ENCODE peak calls at places on chromosomes 13 and 19, in nine cellular contexts. P, D, K, J, X, E, A, G and W are unnamed samples.

GRCh38 chr13:97506511-97506910 is 72.5 kb downstream of the RAP2A start:
- DNase-seq in P (no peak), D (no peak), K (no peak), J (no peak), X (no peak), E (no peak), A (no peak), G (no peak), W (no peak)

GRCh38 chr13:34748078-34748477 is 194.0 kb upstream of the NBEA start:
- DNase-seq in P (no peak), D (no peak), K (no peak), J (no peak), X (peak; percentile 34), E (no peak), A (no peak), G (no peak), W (peak; percentile 52)

GRCh38 chr13:19633340-19634128 is at the start of gene MPHOSPH8:
- DNase-seq in P (peak; percentile 94), D (peak; percentile 96), K (peak; percentile 93), J (peak; percentile 97), X (peak; percentile 87), E (peak; percentile 95), A (peak; percentile 90), G (peak; percentile 96), W (peak; percentile 89)

GRCh38 chr19:39502640-39503417 is 4.1 kb downstream of the DLL3 start:
- DNase-seq in P (no peak), D (peak; percentile 98), K (peak; percentile 58), J (peak; percentile 83), X (no peak), E (peak; percentile 76), A (peak; percentile 53), G (peak; percentile 69), W (peak; percentile 65)

GRCh38 chr13:46389457-46389856 is 2.4 kb upstream of the RUBCNL start:
- DNase-seq in P (no peak), D (peak; percentile 23), K (no peak), J (no peak), X (no peak), E (no peak), A (no peak), G (no peak), W (no peak)

GRCh38 chr19:29842471-29843179 is 30.8 kb downstream of the CCNE1 start:
- DNase-seq in P (no peak), D (no peak), K (no peak), J (peak; percentile 71), X (no peak), E (no peak), A (no peak), G (peak; percentile 31), W (no peak)

GRCh38 chr13:36528105-36528504 is 95.8 kb downstream of the CCNA1 start:
- DNase-seq in P (no peak), D (no peak), K (no peak), J (no peak), X (no peak), E (no peak), A (no peak), G (no peak), W (no peak)

GRCh38 chr13:81048026-81048461 is 707.1 kb upstream of the SPRY2 start:
- DNase-seq in P (no peak), D (no peak), K (no peak), J (no peak), X (no peak), E (no peak), A (no peak), G (no peak), W (no peak)

GRCh38 chr19:28632357-28633076 is 580.4 kb downstream of the UQCRFS1 start:
- DNase-seq in P (no peak), D (no peak), K (no peak), J (no peak), X (no peak), E (peak; percentile 13), A (no peak), G (no peak), W (no peak)

GRCh38 chr19:28634837-28635236 is 578.1 kb downstream of the UQCRFS1 start:
- DNase-seq in P (no peak), D (no peak), K (no peak), J (no peak), X (no peak), E (no peak), A (no peak), G (no peak), W (no peak)

GRCh38 chr19:28631931-28632330 is 581.0 kb downstream of the UQCRFS1 start:
- DNase-seq in P (no peak), D (no peak), K (no peak), J (no peak), X (no peak), E (no peak), A (no peak), G (no peak), W (no peak)

GRCh38 chr19:28634031-28634328 is 579.0 kb downstream of the UQCRFS1 start:
- DNase-seq in P (no peak), D (no peak), K (no peak), J (no peak), X (no peak), E (no peak), A (no peak), G (no peak), W (no peak)

DNA sequence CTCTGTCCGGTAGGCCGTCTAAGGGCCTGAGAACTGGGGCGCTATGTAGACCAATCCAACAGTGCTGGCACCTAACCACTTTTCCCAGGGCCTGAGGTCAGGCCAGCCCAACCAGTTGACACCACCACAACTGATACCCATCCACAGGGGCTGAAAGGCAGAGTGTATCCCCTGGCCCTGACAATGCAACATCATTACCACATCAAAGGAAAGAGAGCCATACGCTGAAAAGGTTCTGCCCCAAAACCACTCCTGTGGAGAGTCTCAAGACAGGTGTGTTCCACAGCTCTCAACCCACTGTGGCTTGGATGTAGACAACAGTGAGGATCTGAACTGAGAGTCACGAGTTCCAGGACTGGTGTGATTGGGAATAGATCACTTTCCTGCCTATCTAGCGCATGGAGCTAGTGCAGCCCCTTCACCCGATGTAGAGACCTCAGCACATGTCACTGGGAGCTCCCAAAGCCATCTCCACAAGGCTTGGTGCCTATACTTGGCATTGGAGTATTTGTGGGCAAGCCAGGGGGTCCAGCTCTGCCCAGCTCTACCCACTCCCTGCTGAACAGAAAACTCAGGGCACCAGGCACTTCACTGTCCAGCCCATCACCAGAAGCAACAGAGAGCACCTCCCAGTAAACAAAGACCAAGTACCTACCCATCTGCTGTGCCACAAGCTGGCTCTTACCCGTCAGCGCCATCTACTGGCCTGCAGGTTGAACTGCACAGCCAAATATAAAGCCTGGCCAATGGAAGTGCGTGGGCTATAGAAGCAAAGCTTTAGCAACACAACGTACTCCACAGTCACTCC is 579.5 kb downstream of the UQCRFS1 start:
- DNase-seq in P (no peak), D (peak; percentile 41), K (peak; percentile 40), J (no peak), X (peak; percentile 47), E (peak; percentile 70), A (peak; percentile 54), G (peak; percentile 69), W (peak; percentile 68)
- TF ChIP-seq CTCF in P (no peak), D (peak; percentile 53), K (peak; percentile 70), J (peak; percentile 82), X (peak; percentile 97), E (peak; percentile 93), A (peak; percentile 87), G (peak; percentile 95), W (peak; percentile 94)

GRCh38 chr19:10505583-10506229 is 2.5 kb upstream of the KEAP1 start:
- DNase-seq in P (peak; percentile 70), D (peak; percentile 94), K (peak; percentile 81), J (peak; percentile 88), X (peak; percentile 8), E (peak; percentile 93), A (peak; percentile 55), G (peak; percentile 76), W (peak; percentile 65)

GRCh38 chr19:10500247-10500592 is 2.9 kb downstream of the KEAP1 start:
- DNase-seq in P (no peak), D (no peak), K (no peak), J (no peak), X (no peak), E (no peak), A (no peak), G (no peak), W (no peak)

GRCh38 chr19:10501971-10502523 is 1.1 kb downstream of the KEAP1 start:
- DNase-seq in P (peak; percentile 72), D (peak; percentile 94), K (peak; percentile 98), J (peak; percentile 94), X (no peak), E (peak; percentile 60), A (peak; percentile 17), G (peak; percentile 98), W (peak; percentile 61)

GRCh38 chr19:10502524-10503001 is 593 bp downstream of the KEAP1 start:
- DNase-seq in P (peak; percentile 94), D (peak; percentile 100), K (peak; percentile 96), J (peak; percentile 98), X (peak; percentile 36), E (peak; percentile 94), A (peak; percentile 90), G (peak; percentile 95), W (peak; percentile 90)

DNA sequence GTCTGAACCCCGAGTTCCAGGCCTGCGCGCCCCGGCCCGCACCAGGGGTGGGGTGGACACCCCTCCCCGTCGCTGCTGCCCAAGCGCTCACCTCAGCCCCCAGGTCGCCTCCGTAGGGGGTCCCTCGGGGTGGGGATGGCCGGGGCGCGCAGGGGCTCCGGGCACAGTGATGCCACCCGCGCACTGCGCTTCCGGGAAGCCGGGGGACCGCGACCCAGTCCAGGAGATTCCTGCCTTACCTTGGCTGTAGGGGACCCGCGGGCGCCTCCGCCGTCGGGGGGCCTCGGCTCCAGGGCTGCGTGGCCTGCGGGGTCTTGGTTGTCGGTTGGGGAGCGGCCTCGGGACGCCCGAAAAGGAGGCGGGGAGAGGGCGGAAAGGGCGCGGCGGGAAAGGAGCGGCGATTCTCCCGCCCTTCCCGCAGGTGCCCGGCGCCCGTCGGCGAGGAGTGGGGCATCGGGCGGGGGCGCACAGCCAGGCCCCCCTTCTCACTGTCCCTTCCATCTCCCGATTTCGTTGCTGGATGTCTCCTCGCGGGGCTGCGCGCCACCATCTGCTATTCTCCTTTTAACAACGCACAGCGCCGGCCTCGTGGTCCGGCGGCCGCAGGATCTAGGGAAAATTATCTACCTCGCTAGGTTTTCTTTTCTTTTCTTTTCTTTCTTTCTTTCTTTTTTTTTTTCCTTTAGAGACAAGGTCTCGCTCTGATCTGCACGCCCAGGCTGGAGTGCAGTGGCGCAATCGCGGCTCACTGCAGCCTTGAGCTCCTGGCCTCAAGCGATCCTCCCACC is at the start of gene KEAP1:
- DNase-seq in P (peak; percentile 41), D (peak; percentile 87), K (peak; percentile 68), J (peak; percentile 82), X (no peak), E (peak; percentile 48), A (no peak), G (peak; percentile 68), W (peak; percentile 49)
- TF ChIP-seq CTCF in P (no peak), D (no peak), K (no peak), J (no peak), X (no peak), E (no peak), A (no peak), G (no peak), W (no peak)

GRCh38 chr19:45442927-45443461 is 19.3 kb upstream of the ERCC1 start:
- DNase-seq in P (peak; percentile 79), D (peak; percentile 69), K (no peak), J (peak; percentile 76), X (no peak), E (peak; percentile 68), A (no peak), G (peak; percentile 67), W (peak; percentile 48)

GRCh38 chr19:45446295-45446694 is 21.5 kb upstream of the FOSB start:
- DNase-seq in P (no peak), D (peak; percentile 72), K (no peak), J (no peak), X (no peak), E (peak; percentile 42), A (no peak), G (no peak), W (peak; percentile 47)

GRCh38 chr19:45443462-45444317 is 20.0 kb upstream of the ERCC1 start:
- DNase-seq in P (peak; percentile 98), D (peak; percentile 99), K (peak; percentile 98), J (peak; percentile 98), X (peak; percentile 56), E (peak; percentile 70), A (peak; percentile 89), G (peak; percentile 98), W (peak; percentile 100)

GRCh38 chr19:45445139-45445538 is 21.4 kb upstream of the ERCC1 start:
- DNase-seq in P (no peak), D (no peak), K (no peak), J (no peak), X (no peak), E (no peak), A (no peak), G (no peak), W (no peak)

DNA sequence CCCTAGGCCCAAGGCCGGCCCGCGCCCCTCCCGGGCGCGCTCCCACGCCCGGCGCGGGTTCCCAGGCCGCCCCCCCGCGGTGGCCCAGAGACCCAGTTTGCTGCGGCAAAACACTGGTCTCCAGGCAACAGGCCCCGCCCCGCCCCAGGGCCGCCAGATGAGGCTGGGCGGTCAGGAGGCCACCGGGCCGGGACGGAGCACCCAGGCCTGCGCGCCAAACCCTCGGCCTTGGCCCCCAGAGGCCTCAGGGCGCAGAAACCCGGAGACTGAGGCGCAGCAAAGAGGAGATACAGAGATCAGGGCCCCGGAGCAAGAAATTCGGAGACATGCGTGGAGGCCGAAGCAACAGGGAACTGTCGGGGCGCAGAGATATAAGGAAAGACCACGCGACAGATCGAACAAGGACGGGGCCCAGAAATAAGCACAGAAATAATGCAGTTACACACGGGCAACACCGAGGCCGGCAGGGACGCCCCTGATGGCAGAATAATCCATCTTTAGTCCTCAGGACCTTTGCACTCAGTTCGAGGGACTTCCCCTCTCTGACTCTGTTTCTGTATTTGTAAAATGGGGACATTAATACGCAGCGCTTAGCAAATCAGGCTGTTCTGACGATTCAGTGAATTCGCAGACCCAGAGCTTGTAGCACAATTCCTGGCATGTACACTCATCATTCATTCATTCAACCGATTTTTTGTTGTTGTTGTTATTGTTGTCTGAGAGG is 20.8 kb upstream of the ERCC1 start:
- DNase-seq in P (peak; percentile 94), D (peak; percentile 98), K (peak; percentile 98), J (peak; percentile 98), X (no peak), E (peak; percentile 83), A (peak; percentile 86), G (peak; percentile 97), W (peak; percentile 99)
- TF ChIP-seq CTCF in P (no peak), D (no peak), K (no peak), J (no peak), X (no peak), E (no peak), A (peak; percentile 25), G (no peak), W (no peak)

DNA sequence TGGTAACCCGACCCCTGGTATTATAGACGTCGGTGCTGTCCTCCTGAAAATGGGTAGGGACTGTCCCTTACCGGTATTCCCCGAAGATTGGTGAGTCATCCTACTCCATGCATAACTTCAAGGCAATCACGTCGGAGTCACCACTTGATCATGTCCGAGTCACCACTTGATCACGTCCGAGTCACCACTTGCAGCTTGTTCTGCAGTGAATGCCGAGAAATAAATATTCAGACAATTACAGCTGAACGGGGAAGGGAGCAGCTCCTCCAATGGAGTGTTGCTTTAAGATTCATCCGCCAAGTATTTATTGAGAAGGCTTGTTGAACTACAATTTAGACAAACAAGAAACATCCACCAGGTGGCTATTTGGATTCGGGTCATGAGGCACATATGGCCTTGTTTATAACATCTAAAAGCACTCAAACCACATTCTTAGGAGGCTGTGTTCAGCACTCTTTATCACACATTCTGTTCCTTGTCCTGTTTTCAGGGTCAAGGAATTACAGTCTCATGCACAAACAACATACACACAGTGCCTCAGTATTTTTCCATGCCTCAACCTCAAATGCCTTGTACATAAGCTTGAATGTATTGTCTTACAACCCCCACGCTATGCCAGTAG is 43.1 kb downstream of the ZNF726 start:
- DNase-seq in P (no peak), D (peak; percentile 26), K (no peak), J (no peak), X (no peak), E (no peak), A (no peak), G (no peak), W (no peak)
- TF ChIP-seq CTCF in P (no peak), D (no peak), K (no peak), J (no peak), X (no peak), E (no peak), A (no peak), G (no peak), W (no peak)